ENCODE peak calls at places on chromosome 19, in ten cellular contexts. K is thoracic aorta, L is non-pigmented ciliary epithelial cell, I is uterus, U is frontal cortex, C is SK-N-SH, O is left cardiac atrium, Q is RCC 7860, J is NCI-H1105, G is smooth muscle cell of the brain vasculature. N is an unnamed sample.

GRCh38 chr19:30864460-30865215 is 484.6 kb downstream of the TSHZ3 start:
- DNase-seq in J (no peak), O (no peak), L (no peak), G (no peak), U (no peak), I (no peak), K (no peak), C (no peak), Q (no peak), N (no peak)

GRCh38 chr19:37718357-37718756 is 1.2 kb downstream of the ZNF607 start:
- DNase-seq in K (no peak), C (peak), J (no peak), Q (no peak), G (no peak), L (no peak), O (no peak), I (no peak), U (no peak), N (no peak)

GRCh38 chr19:13838943-13839192 is 38.1 kb upstream of the NANOS3 start:
- DNase-seq in L (no peak), K (peak), J (no peak), O (peak), Q (no peak), C (peak), I (no peak), G (no peak), U (no peak), N (no peak)

GRCh38 chr19:11617207-11618062 is 20.2 kb downstream of the ZNF627 start:
- DNase-seq in O (no peak), G (no peak), C (no peak), K (no peak), Q (no peak), U (no peak), I (no peak), J (no peak), L (no peak), N (no peak)

GRCh38 chr19:6187374-6187773 is 51.9 kb downstream of the ACSBG2 start:
- DNase-seq in Q (no peak), C (no peak), K (no peak), I (no peak), G (no peak), O (no peak), L (no peak), U (no peak), J (no peak), N (no peak)

GRCh38 chr19:18495204-18495911 is 26.5 kb downstream of the ELL start:
- DNase-seq in J (no peak), Q (no peak), O (no peak), C (peak), U (no peak), K (no peak), I (no peak), G (no peak), L (no peak), N (no peak)

GRCh38 chr19:38401148-38401547 is 1.7 kb upstream of the FAM98C start:
- DNase-seq in I (no peak), J (no peak), L (no peak), U (no peak), C (no peak), Q (peak), K (no peak), O (no peak), G (no peak), N (no peak)

GRCh38 chr19:10692673-10693264 is 8.5 kb upstream of the QTRT1 start:
- DNase-seq in O (no peak), I (no peak), U (no peak), G (no peak), J (no peak), L (no peak), Q (no peak), K (no peak), C (no peak), N (no peak)

GRCh38 chr19:13574933-13575332 is 68.7 kb upstream of the CACNA1A start:
- DNase-seq in O (no peak), U (peak), Q (no peak), J (no peak), G (no peak), K (no peak), L (no peak), C (peak), I (no peak), N (no peak)

GRCh38 chr19:43525836-43526771 is 897 bp downstream of the ETHE1 start:
- DNase-seq in U (no peak), J (no peak), C (peak), L (no peak), I (no peak), O (peak), K (no peak), G (no peak), Q (no peak), N (no peak)

GRCh38 chr19:29966594-29967249 is 24.7 kb downstream of the URI1 start:
- DNase-seq in U (no peak), O (no peak), G (no peak), L (no peak), I (no peak), C (no peak), K (no peak), J (peak), Q (no peak), N (no peak)

GRCh38 chr19:13997637-13997962 is 8.5 kb downstream of the RFX1 start:
- DNase-seq in G (no peak), O (no peak), K (no peak), I (no peak), U (no peak), Q (no peak), L (no peak), C (no peak), J (no peak), N (no peak)

GRCh38 chr19:46697142-46697960 is 19.6 kb downstream of the PRKD2 start:
- DNase-seq in U (peak), G (no peak), K (peak), I (peak), C (peak), Q (no peak), L (no peak), O (peak), J (no peak), N (peak)

GRCh38 chr19:52689804-52690394 is 44.9 kb downstream of the ZNF611 start:
- DNase-seq in O (peak), C (peak), I (peak), G (no peak), U (no peak), J (peak), Q (no peak), K (peak), L (no peak), N (peak)

GRCh38 chr19:16496613-16496983 is 404 bp downstream of the C19orf44 start:
- DNase-seq in Q (peak), G (no peak), J (no peak), O (peak), I (peak), U (no peak), C (no peak), L (peak), K (peak), N (no peak)

GRCh38 chr19:17332677-17333581 is 1.7 kb downstream of the ANO8 start:
- DNase-seq in I (no peak), L (no peak), J (no peak), O (no peak), K (no peak), Q (peak), U (no peak), G (no peak), C (peak), N (peak)

GRCh38 chr19:51637362-51637978 is 7.3 kb upstream of the SIGLEC5 start:
- DNase-seq in L (no peak), Q (no peak), K (no peak), U (no peak), O (no peak), J (no peak), C (peak), G (no peak), I (no peak), N (no peak)

GRCh38 chr19:29810504-29810871 is 1.3 kb upstream of the CCNE1 start:
- DNase-seq in G (no peak), K (no peak), O (no peak), J (peak), C (no peak), L (no peak), U (no peak), Q (peak), I (peak), N (no peak)